ENCODE peak calls at places on chromosome 17, in five cellular contexts. One of them, this sample, is unnamed.

GRCh38 chr17:21019976-21020575 is 22.7 kb downstream of the USP22 start:
- DNase-seq in AG09309: no peak
- DNase-seq in adipocyte: no peak
- DNase-seq in heart left ventricle: no peak
- DNase-seq in Caco-2: peak; percentile 66
- DNase-seq in this sample: peak; percentile 54

GRCh38 chr17:76394166-76394565 is 9.8 kb downstream of the SPHK1 start:
- DNase-seq in AG09309: no peak
- DNase-seq in adipocyte: no peak
- DNase-seq in heart left ventricle: no peak
- DNase-seq in Caco-2: no peak
- DNase-seq in this sample: no peak

GRCh38 chr17:4110152-4110551 is 32.7 kb downstream of the ZZEF1 start:
- DNase-seq in AG09309: no peak
- DNase-seq in adipocyte: peak; percentile 64
- DNase-seq in heart left ventricle: no peak
- DNase-seq in Caco-2: no peak
- DNase-seq in this sample: no peak

GRCh38 chr17:20189322-20189721 is 180.2 kb downstream of the SPECC1 start:
- DNase-seq in AG09309: no peak
- DNase-seq in adipocyte: peak; percentile 38
- DNase-seq in heart left ventricle: no peak
- DNase-seq in Caco-2: no peak
- DNase-seq in this sample: no peak

GRCh38 chr17:39742856-39743436 is 5.2 kb downstream of the GRB7 start:
- DNase-seq in AG09309: no peak
- DNase-seq in adipocyte: no peak
- DNase-seq in heart left ventricle: no peak
- DNase-seq in Caco-2: no peak
- DNase-seq in this sample: no peak

GRCh38 chr17:73715714-73716113 is 71.5 kb upstream of the SDK2 start:
- DNase-seq in AG09309: no peak
- DNase-seq in adipocyte: no peak
- DNase-seq in heart left ventricle: no peak
- DNase-seq in Caco-2: no peak
- DNase-seq in this sample: no peak

GRCh38 chr17:16215273-16215964 is at the start of gene NCOR1:
- DNase-seq in AG09309: peak; percentile 64
- DNase-seq in adipocyte: peak; percentile 98
- DNase-seq in heart left ventricle: peak; percentile 94
- DNase-seq in Caco-2: peak; percentile 89
- DNase-seq in this sample: peak; percentile 92

GRCh38 chr17:72838068-72838467 is 254.4 kb downstream of the SLC39A11 start:
- DNase-seq in AG09309: no peak
- DNase-seq in adipocyte: no peak
- DNase-seq in heart left ventricle: no peak
- DNase-seq in Caco-2: no peak
- DNase-seq in this sample: no peak

GRCh38 chr17:1979182-1979980 is 45.8 kb downstream of the RTN4RL1 start:
- DNase-seq in AG09309: no peak
- DNase-seq in adipocyte: no peak
- DNase-seq in heart left ventricle: no peak
- DNase-seq in Caco-2: no peak
- DNase-seq in this sample: no peak

GRCh38 chr17:8849311-8850041 is 18.0 kb downstream of the PIK3R6 start:
- DNase-seq in AG09309: no peak
- DNase-seq in adipocyte: no peak
- DNase-seq in heart left ventricle: no peak
- DNase-seq in Caco-2: no peak
- DNase-seq in this sample: no peak

GRCh38 chr17:12230411-12230810 is 209.7 kb downstream of the MAP2K4 start:
- DNase-seq in AG09309: no peak
- DNase-seq in adipocyte: peak; percentile 79
- DNase-seq in heart left ventricle: no peak
- DNase-seq in Caco-2: no peak
- DNase-seq in this sample: no peak

GRCh38 chr17:3724373-3725077 is 822 bp downstream of the HASPIN start:
- DNase-seq in AG09309: no peak
- DNase-seq in adipocyte: no peak
- DNase-seq in heart left ventricle: no peak
- DNase-seq in Caco-2: no peak
- DNase-seq in this sample: no peak

GRCh38 chr17:72651988-72652387 is 440.5 kb downstream of the SLC39A11 start:
- DNase-seq in AG09309: no peak
- DNase-seq in adipocyte: no peak
- DNase-seq in heart left ventricle: no peak
- DNase-seq in Caco-2: no peak
- DNase-seq in this sample: no peak

GRCh38 chr17:50675627-50676026 is 32.1 kb downstream of the ANKRD40 start:
- DNase-seq in AG09309: no peak
- DNase-seq in adipocyte: no peak
- DNase-seq in heart left ventricle: no peak
- DNase-seq in Caco-2: no peak
- DNase-seq in this sample: no peak

GRCh38 chr17:50893183-50893993 is 27.2 kb upstream of the TOB1 start:
- DNase-seq in AG09309: no peak
- DNase-seq in adipocyte: no peak
- DNase-seq in heart left ventricle: no peak
- DNase-seq in Caco-2: peak; percentile 56
- DNase-seq in this sample: no peak

GRCh38 chr17:78125138-78125913 is 3.2 kb downstream of the TMC6 start:
- DNase-seq in AG09309: no peak
- DNase-seq in adipocyte: no peak
- DNase-seq in heart left ventricle: no peak
- DNase-seq in Caco-2: no peak
- DNase-seq in this sample: no peak

GRCh38 chr17:19337712-19338023 is 24.9 kb downstream of the B9D1 start:
- DNase-seq in AG09309: no peak
- DNase-seq in adipocyte: no peak
- DNase-seq in heart left ventricle: no peak
- DNase-seq in Caco-2: no peak
- DNase-seq in this sample: no peak

GRCh38 chr17:48219605-48220004 is 112.0 kb downstream of the SNX11 start:
- DNase-seq in AG09309: no peak
- DNase-seq in adipocyte: no peak
- DNase-seq in heart left ventricle: no peak
- DNase-seq in Caco-2: no peak
- DNase-seq in this sample: no peak

GRCh38 chr17:21463779-21464407 is 87.7 kb downstream of the KCNJ12 start:
- DNase-seq in AG09309: no peak
- DNase-seq in adipocyte: peak; percentile 27
- DNase-seq in heart left ventricle: no peak
- DNase-seq in Caco-2: no peak
- DNase-seq in this sample: no peak

GRCh38 chr17:41615454-41615853 is 2.9 kb upstream of the KRT16 start:
- DNase-seq in AG09309: no peak
- DNase-seq in adipocyte: no peak
- DNase-seq in heart left ventricle: no peak
- DNase-seq in Caco-2: peak; percentile 46
- DNase-seq in this sample: peak; percentile 97

GRCh38 chr17:29291163-29291752 is 2.7 kb downstream of the NUFIP2 start:
- DNase-seq in AG09309: peak; percentile 41
- DNase-seq in adipocyte: peak; percentile 91
- DNase-seq in heart left ventricle: no peak
- DNase-seq in Caco-2: peak; percentile 73
- DNase-seq in this sample: peak; percentile 83

GRCh38 chr17:38747385-38748328 is 479 bp downstream of the PCGF2 start:
- DNase-seq in AG09309: no peak
- DNase-seq in adipocyte: peak; percentile 78
- DNase-seq in heart left ventricle: peak; percentile 74
- DNase-seq in Caco-2: peak; percentile 58
- DNase-seq in this sample: no peak

GRCh38 chr17:45847101-45847500 is 2.4 kb downstream of the SPPL2C start:
- DNase-seq in AG09309: no peak
- DNase-seq in adipocyte: no peak
- DNase-seq in heart left ventricle: no peak
- DNase-seq in Caco-2: no peak
- DNase-seq in this sample: no peak

GRCh38 chr17:79007504-79008381 is 1.8 kb downstream of the CANT1 start:
- DNase-seq in AG09309: no peak
- DNase-seq in adipocyte: no peak
- DNase-seq in heart left ventricle: no peak
- DNase-seq in Caco-2: no peak
- DNase-seq in this sample: no peak

GRCh38 chr17:77320501-77321256 is 179.9 kb downstream of the SEC14L1 start:
- DNase-seq in AG09309: no peak
- DNase-seq in adipocyte: peak; percentile 85
- DNase-seq in heart left ventricle: no peak
- DNase-seq in Caco-2: no peak
- DNase-seq in this sample: no peak

GRCh38 chr17:30926516-30926915 is 4.8 kb downstream of the ADAP2 start:
- DNase-seq in AG09309: no peak
- DNase-seq in adipocyte: no peak
- DNase-seq in heart left ventricle: no peak
- DNase-seq in Caco-2: no peak
- DNase-seq in this sample: no peak

GRCh38 chr17:81695801-81696200 is 7.4 kb upstream of the MRPL12 start:
- DNase-seq in AG09309: no peak
- DNase-seq in adipocyte: no peak
- DNase-seq in heart left ventricle: no peak
- DNase-seq in Caco-2: no peak
- DNase-seq in this sample: no peak

GRCh38 chr17:36221187-36221586 is 10.3 kb downstream of the CCL4L2 start:
- DNase-seq in AG09309: no peak
- DNase-seq in adipocyte: no peak
- DNase-seq in heart left ventricle: no peak
- DNase-seq in Caco-2: no peak
- DNase-seq in this sample: no peak

GRCh38 chr17:6487243-6488007 is 43.2 kb downstream of the PIMREG start:
- DNase-seq in AG09309: no peak
- DNase-seq in adipocyte: no peak
- DNase-seq in heart left ventricle: no peak
- DNase-seq in Caco-2: no peak
- DNase-seq in this sample: no peak

GRCh38 chr17:39757931-39758873 is 20.5 kb downstream of the GRB7 start:
- DNase-seq in AG09309: no peak
- DNase-seq in adipocyte: no peak
- DNase-seq in heart left ventricle: no peak
- DNase-seq in Caco-2: no peak
- DNase-seq in this sample: no peak

GRCh38 chr17:3911271-3912053 is 4.8 kb downstream of the P2RX1 start:
- DNase-seq in AG09309: no peak
- DNase-seq in adipocyte: no peak
- DNase-seq in heart left ventricle: peak; percentile 52
- DNase-seq in Caco-2: no peak
- DNase-seq in this sample: no peak

GRCh38 chr17:3596804-3597464 is 12.3 kb downstream of the TRPV1 start:
- DNase-seq in AG09309: no peak
- DNase-seq in adipocyte: no peak
- DNase-seq in heart left ventricle: no peak
- DNase-seq in Caco-2: no peak
- DNase-seq in this sample: no peak

GRCh38 chr17:49469831-49470568 is 25.1 kb upstream of the NGFR start:
- DNase-seq in AG09309: no peak
- DNase-seq in adipocyte: no peak
- DNase-seq in heart left ventricle: no peak
- DNase-seq in Caco-2: no peak
- DNase-seq in this sample: no peak

GRCh38 chr17:82687871-82688270 is 10.6 kb downstream of the RAB40B start:
- DNase-seq in AG09309: no peak
- DNase-seq in adipocyte: no peak
- DNase-seq in heart left ventricle: no peak
- DNase-seq in Caco-2: no peak
- DNase-seq in this sample: no peak

GRCh38 chr17:57037401-57037800 is 47.6 kb upstream of the AKAP1 start:
- DNase-seq in AG09309: no peak
- DNase-seq in adipocyte: no peak
- DNase-seq in heart left ventricle: no peak
- DNase-seq in Caco-2: no peak
- DNase-seq in this sample: no peak

GRCh38 chr17:67421869-67422273 is 44.8 kb downstream of the PITPNC1 start:
- DNase-seq in AG09309: peak; percentile 82
- DNase-seq in adipocyte: peak; percentile 53
- DNase-seq in heart left ventricle: no peak
- DNase-seq in Caco-2: no peak
- DNase-seq in this sample: no peak

GRCh38 chr17:20174588-20175265 is 165.6 kb downstream of the SPECC1 start:
- DNase-seq in AG09309: no peak
- DNase-seq in adipocyte: no peak
- DNase-seq in heart left ventricle: no peak
- DNase-seq in Caco-2: no peak
- DNase-seq in this sample: no peak

GRCh38 chr17:1643293-1643998 is 2.1 kb downstream of the SCARF1 start:
- DNase-seq in AG09309: no peak
- DNase-seq in adipocyte: peak; percentile 31
- DNase-seq in heart left ventricle: no peak
- DNase-seq in Caco-2: peak; percentile 92
- DNase-seq in this sample: peak; percentile 82

GRCh38 chr17:4940625-4941021 is 555 bp downstream of the RNF167 start:
- DNase-seq in AG09309: no peak
- DNase-seq in adipocyte: peak; percentile 34
- DNase-seq in heart left ventricle: no peak
- DNase-seq in Caco-2: no peak
- DNase-seq in this sample: no peak

This sample was measured in T47D.